ENCODE peak calls at places on chromosomes 7 and 10, in nine cellular contexts. B, Y, C, W, N, K, J, H and X are unnamed samples.

GRCh38 chr7:29161226-29161625 is 14.9 kb upstream of the CPVL start:
- DNase-seq in B (no peak), C (no peak), J (no peak), Y (no peak), N (no peak), H (no peak), W (no peak), K (no peak), X (no peak)

GRCh38 chr7:21898265-21898930 is 47.3 kb downstream of the CDCA7L start:
- DNase-seq in H (no peak), J (no peak), W (no peak), C (no peak), K (no peak), B (no peak), Y (no peak), N (no peak), X (no peak)

GRCh38 chr10:36671607-36672006 is 453.8 kb upstream of the ANKRD30A start:
- DNase-seq in W (no peak), J (no peak), H (no peak), Y (peak), K (no peak), C (no peak), B (no peak), N (no peak), X (no peak)

GRCh38 chr7:24339575-24339974 is 55.6 kb downstream of the NPY start:
- DNase-seq in J (no peak), H (no peak), Y (no peak), C (no peak), N (no peak), B (no peak), K (no peak), W (no peak), X (no peak)

GRCh38 chr10:114100848-114101741 is 57.4 kb downstream of the ADRB1 start:
- DNase-seq in N (no peak), Y (peak), W (no peak), C (no peak), K (peak), B (no peak), H (peak), J (no peak), X (no peak)

GRCh38 chr10:1465421-1465902 is 271.9 kb downstream of the ADARB2 start:
- DNase-seq in C (no peak), H (no peak), N (no peak), W (no peak), B (no peak), K (no peak), J (no peak), Y (no peak), X (no peak)

GRCh38 chr10:120022357-120022756 is 129.8 kb downstream of the SEC23IP start:
- DNase-seq in W (no peak), H (no peak), B (no peak), Y (no peak), J (no peak), K (no peak), N (no peak), C (no peak), X (no peak)

GRCh38 chr7:130242198-130243014 is 24.3 kb upstream of the CPA2 start:
- DNase-seq in Y (peak), C (peak), W (no peak), N (peak), K (peak), H (peak), J (peak), B (no peak), X (peak)

GRCh38 chr10:26386800-26387199 is 51.3 kb upstream of the APBB1IP start:
- DNase-seq in C (no peak), N (no peak), Y (no peak), J (no peak), K (no peak), B (no peak), W (no peak), H (no peak), X (no peak)

GRCh38 chr7:5370454-5371353 is 52.9 kb downstream of the TNRC18 start:
- DNase-seq in H (no peak), Y (no peak), K (no peak), C (no peak), W (no peak), J (no peak), N (no peak), B (no peak), X (no peak)

GRCh38 chr7:74483402-74484336 is 30.0 kb downstream of the GTF2IRD1 start:
- DNase-seq in Y (peak), H (peak), K (no peak), N (no peak), W (peak), C (no peak), B (no peak), J (no peak), X (no peak)

GRCh38 chr7:44963526-44964290 is 15.1 kb downstream of the MYO1G start:
- DNase-seq in J (no peak), K (no peak), H (no peak), B (no peak), W (peak), Y (no peak), C (no peak), N (no peak), X (no peak)

GRCh38 chr10:30038961-30039536 is 20.3 kb downstream of the JCAD start:
- DNase-seq in W (no peak), N (no peak), B (no peak), J (no peak), K (no peak), H (no peak), C (no peak), Y (no peak), X (no peak)

GRCh38 chr10:30036341-30036740 is 23.0 kb downstream of the JCAD start:
- DNase-seq in H (no peak), K (no peak), W (no peak), Y (no peak), C (no peak), J (no peak), B (no peak), N (no peak), X (no peak)

GRCh38 chr10:30039567-30039966 is 19.8 kb downstream of the JCAD start:
- DNase-seq in H (no peak), B (no peak), K (no peak), J (no peak), C (no peak), N (no peak), Y (no peak), W (no peak), X (no peak)

GRCh38 chr10:30036811-30037210 is 22.6 kb downstream of the JCAD start:
- DNase-seq in N (no peak), J (no peak), B (no peak), H (no peak), K (no peak), Y (no peak), C (no peak), W (no peak), X (no peak)

DNA sequence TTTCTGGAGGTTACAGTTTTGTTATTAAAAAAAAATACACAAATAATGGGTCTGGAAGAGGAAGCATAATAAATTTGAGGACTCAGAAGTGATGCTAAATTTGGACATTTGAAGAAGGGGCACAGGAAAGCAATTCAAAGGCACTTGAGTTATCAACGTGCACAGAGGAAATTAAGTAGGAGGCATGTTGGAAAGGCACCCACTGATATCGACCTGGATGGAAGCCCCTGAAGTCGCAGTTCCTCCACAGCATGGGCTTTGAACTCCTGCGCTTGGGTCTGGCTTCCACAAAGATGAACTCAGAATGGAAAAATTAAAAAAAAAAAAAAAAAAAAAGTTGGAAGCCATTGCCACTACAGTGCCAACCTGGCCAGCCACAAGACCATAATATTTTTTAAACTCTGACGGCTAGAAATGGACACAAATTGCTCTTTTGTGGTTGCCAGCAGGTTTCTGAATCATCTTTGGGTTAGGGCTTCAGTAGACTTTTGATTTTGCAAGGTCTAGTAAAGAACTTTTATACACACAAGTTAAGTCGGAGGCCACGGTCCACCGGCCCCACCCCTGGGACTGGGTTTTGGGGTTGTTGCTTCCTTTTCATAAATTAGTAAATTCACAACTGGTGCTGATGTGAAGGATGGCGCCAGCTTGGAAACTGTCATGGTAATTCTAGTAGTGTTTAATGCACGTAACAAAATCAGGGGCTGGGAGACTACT is 21.6 kb downstream of the JCAD start:
- DNase-seq in N (no peak), C (no peak), B (no peak), Y (no peak), J (no peak), H (no peak), K (no peak), W (no peak), X (no peak)
- H3K4me3 ChIP-seq in N (no peak), C (no peak), B (no peak), Y (no peak), J (no peak), H (no peak), K (no peak), W (no peak), X (no peak)

GRCh38 chr7:157279973-157280841 is 56.6 kb upstream of the DNAJB6 start:
- DNase-seq in J (no peak), N (no peak), H (no peak), Y (no peak), W (no peak), C (no peak), B (no peak), K (no peak), X (no peak)
- H3K4me3 ChIP-seq in J (peak), N (no peak), H (no peak), Y (peak), W (peak), C (peak), B (peak), K (peak), X (no peak)

GRCh38 chr7:155373359-155374273 is 75.9 kb downstream of the INSIG1 start:
- DNase-seq in Y (peak), B (no peak), K (no peak), C (no peak), J (no peak), H (no peak), N (no peak), W (no peak), X (no peak)

GRCh38 chr7:155374276-155375252 is 76.9 kb downstream of the INSIG1 start:
- DNase-seq in Y (no peak), H (no peak), W (no peak), J (no peak), N (no peak), K (no peak), C (no peak), B (no peak), X (no peak)

GRCh38 chr7:155377837-155378579 is 79.9 kb upstream of the EN2 start:
- DNase-seq in C (no peak), J (no peak), W (no peak), B (no peak), N (no peak), H (no peak), Y (peak), K (no peak), X (no peak)

GRCh38 chr7:155377071-155377836 is 79.6 kb downstream of the INSIG1 start:
- DNase-seq in J (no peak), Y (no peak), W (no peak), H (no peak), N (no peak), B (no peak), K (no peak), C (no peak), X (no peak)

DNA sequence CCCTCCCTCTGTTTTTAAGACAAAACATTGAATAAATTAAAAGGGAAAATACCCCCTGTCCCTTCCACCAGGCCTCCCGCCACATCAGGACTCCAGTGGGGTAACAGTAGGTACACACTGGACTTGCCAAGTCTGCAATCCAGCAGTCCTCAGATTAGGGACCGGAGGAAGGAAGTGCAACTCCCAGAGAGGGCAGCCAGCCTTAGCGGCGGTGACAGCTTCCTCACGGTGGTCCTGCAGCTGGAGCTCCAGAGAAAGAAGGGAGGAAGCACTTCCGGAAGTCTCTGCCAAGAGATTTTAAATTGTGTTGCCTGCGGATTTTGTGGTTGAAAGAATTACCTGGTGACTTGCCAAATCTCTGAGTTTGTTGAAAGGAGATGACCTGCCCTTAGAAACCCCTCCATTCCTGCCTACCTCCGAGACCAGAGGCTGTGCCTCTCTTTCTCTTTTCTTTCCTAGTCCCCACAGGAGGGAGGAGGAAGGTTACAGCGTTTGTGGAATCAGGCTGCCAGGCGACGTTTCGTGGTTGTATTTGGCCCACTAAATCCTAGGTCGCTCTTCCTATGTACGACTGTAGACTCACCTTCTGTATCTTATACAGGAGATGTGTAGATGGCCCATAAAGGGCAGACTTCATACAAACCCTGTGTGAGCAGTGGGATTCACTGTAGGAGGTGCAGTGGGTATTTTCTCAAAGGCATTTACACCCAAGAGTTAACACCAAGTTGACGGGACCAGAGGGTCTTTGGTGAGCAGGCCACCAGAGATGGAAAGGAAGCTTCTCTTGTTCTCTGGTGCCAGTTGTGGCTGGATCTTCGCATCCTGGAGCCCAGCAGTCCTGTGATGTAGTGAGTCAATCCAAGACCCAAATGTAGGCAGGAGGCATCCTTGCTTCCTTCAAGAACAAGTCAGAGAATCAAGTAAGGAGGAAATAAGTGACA is 77.9 kb downstream of the INSIG1 start:
- DNase-seq in Y (no peak), C (no peak), W (no peak), B (no peak), K (no peak), H (no peak), N (no peak), J (no peak), X (no peak)
- H3K4me3 ChIP-seq in Y (no peak), C (no peak), W (no peak), B (peak), K (no peak), H (no peak), N (no peak), J (no peak), X (no peak)

GRCh38 chr7:79749851-79750250 is 296.4 kb upstream of the MAGI2 start:
- DNase-seq in W (no peak), N (no peak), K (no peak), B (no peak), J (no peak), Y (no peak), H (no peak), C (no peak), X (no peak)
- H3K4me3 ChIP-seq in W (no peak), N (no peak), K (no peak), B (no peak), J (no peak), Y (no peak), H (no peak), C (no peak), X (no peak)

DNA sequence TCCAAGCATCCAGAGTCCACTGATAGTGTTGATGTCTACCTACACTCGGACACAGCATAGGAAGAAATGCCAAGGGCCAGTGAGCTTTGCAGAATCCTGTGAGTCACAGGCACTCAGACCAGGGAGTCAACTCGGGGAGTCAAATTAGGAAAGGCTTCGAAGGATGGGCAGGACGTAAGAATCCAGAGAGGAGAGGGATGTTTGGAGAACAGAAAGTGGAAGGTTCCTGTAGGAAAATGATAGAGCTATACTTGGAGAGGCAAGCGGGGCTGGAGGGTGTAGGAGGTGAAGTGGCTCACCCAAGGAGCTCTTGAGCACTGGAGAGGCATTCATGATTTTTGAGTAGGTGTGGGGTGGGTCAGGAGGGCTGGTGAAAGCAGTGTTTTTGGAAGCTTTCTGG is 3.0 kb downstream of the ZYX start:
- DNase-seq in H (no peak), C (no peak), W (peak), N (no peak), Y (peak), B (no peak), J (no peak), K (no peak), X (no peak)
- H3K4me3 ChIP-seq in H (no peak), C (no peak), W (peak), N (no peak), Y (peak), B (peak), J (peak), K (peak), X (peak)

DNA sequence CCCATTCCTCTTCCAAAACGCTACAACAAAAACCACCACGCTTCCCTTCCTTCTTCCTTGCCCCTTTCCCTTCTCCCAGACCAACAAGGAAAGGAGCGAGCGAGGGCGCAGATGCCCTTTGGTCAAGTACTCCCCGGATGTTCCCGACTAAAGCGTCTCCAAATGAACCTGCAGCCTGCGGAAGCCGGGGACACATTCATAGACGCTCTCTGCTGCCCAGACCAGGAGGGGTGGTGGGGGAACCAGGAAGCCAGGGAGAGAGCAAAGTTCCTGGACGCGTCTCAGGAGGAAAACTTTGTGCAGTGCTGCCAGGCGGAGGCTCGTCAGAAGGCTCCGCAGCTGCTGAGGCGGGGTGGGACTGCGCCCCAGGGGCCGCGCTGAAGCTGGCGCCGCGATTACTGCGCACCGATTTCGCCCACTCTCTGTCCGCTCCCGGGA is 754 bp downstream of the SEMA3D start:
- DNase-seq in C (no peak), J (no peak), W (peak), B (no peak), N (no peak), K (peak), Y (peak), H (peak), X (no peak)
- H3K4me3 ChIP-seq in C (peak), J (peak), W (peak), B (peak), N (peak), K (peak), Y (peak), H (peak), X (peak)